ENCODE peak calls at places on chromosomes 11 and 22, in six cellular contexts. A, Z, X, K, M and U are unnamed samples. For H3K36me3, the result is how much of the 10 kb centered on the place peaks cover.

GRCh38 chr11:134542401-134543143 is 130.5 kb upstream of the B3GAT1 start:
- DNase-seq in A (peak), Z (no peak), X (no peak), K (no peak), M (peak), U (no peak)

GRCh38 chr11:94139421-94139820 is 10.8 kb downstream of the PANX1 start:
- DNase-seq in A (no peak), Z (no peak), X (no peak), K (no peak), M (peak), U (peak)

GRCh38 chr11:121929581-121929980 is 186.4 kb downstream of the BLID start:
- DNase-seq in A (peak), Z (peak), X (no peak), K (no peak), M (peak), U (peak)

GRCh38 chr11:2318707-2319106 is 16.9 kb downstream of the TSPAN32 start:
- DNase-seq in A (no peak), Z (no peak), X (no peak), K (no peak), M (no peak), U (no peak)

GRCh38 chr11:93921695-93922468 is 71.5 kb upstream of the VSTM5 start:
- DNase-seq in A (peak), Z (no peak), X (no peak), K (peak), M (peak), U (peak)

GRCh38 chr11:4065601-4066377 is 28.8 kb upstream of the RRM1 start:
- DNase-seq in A (peak), Z (no peak), X (no peak), K (no peak), M (peak), U (no peak)

GRCh38 chr11:111942826-111943225 is 5.7 kb downstream of the DIXDC1 start:
- DNase-seq in A (no peak), Z (no peak), X (no peak), K (no peak), M (no peak), U (no peak)

GRCh38 chr11:33448461-33449130 is 191.4 kb downstream of the HIPK3 start:
- DNase-seq in A (no peak), Z (no peak), X (no peak), K (no peak), M (no peak), U (no peak)

GRCh38 chr11:5922749-5923426 is 19.2 kb upstream of the OR56A3 start:
- DNase-seq in A (no peak), Z (no peak), X (no peak), K (no peak), M (no peak), U (no peak)

GRCh38 chr22:21020802-21021429 is 6.0 kb downstream of the P2RX6 start:
- DNase-seq in A (no peak), Z (no peak), X (peak), K (no peak), M (peak), U (peak)

GRCh38 chr11:79160786-79161403 is 279.9 kb downstream of the TENM4 start:
- DNase-seq in A (no peak), Z (no peak), X (no peak), K (no peak), M (peak), U (no peak)

GRCh38 chr22:49701380-49702067 is 126.1 kb downstream of the BRD1 start:
- DNase-seq in A (no peak), Z (no peak), X (no peak), K (no peak), M (peak), U (peak)

GRCh38 chr11:123753110-123753509 is 1.2 kb downstream of the OR6X1 start:
- DNase-seq in A (no peak), Z (no peak), X (no peak), K (no peak), M (no peak), U (no peak)

GRCh38 chr11:460331-461199 is 10.5 kb downstream of the PTDSS2 start:
- DNase-seq in A (peak), Z (peak), X (peak), K (no peak), M (no peak), U (no peak)

GRCh38 chr22:43726296-43726695 is 85.8 kb downstream of the EFCAB6 start:
- DNase-seq in A (no peak), Z (no peak), X (no peak), K (no peak), M (no peak), U (no peak)

GRCh38 chr11:7020183-7020917 is at the start of the genes NLRP14 and ZNF214:
- DNase-seq in A (peak), Z (peak), X (peak), K (peak), M (peak), U (peak)

GRCh38 chr22:31637375-31637937 is 24.6 kb downstream of the PISD start:
- DNase-seq in A (no peak), Z (peak), X (no peak), K (no peak), M (peak), U (peak)
- H3K4me3 ChIP-seq in A (no peak), Z (peak), X (peak), K (no peak), M (no peak), U (no peak)

DNA sequence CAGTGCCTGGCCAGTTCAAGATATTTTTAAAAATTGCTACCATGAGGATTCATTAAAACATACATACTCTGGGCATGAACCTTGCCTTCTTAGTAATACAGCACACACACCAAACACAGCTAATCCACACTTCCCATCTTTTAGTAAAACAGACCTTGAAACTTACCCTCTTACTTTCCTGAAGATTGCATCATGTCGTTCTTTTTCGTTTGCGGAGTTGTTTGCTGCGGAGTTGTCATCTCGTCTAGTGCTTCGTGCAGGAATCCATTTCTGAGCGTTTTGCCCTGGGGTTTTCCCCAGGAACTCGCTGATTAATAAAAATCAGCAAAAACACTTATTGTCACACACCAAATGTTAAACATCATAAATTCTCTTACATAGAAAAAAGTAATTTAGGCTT is 3.0 kb downstream of the EIF4G2 start:
- DNase-seq in A (no peak), Z (no peak), X (no peak), K (no peak), M (no peak), U (no peak)
- H3K36me3 ChIP-seq in A (half or more), Z (half or more), X (under half), K (half or more), M (half or more), U (half or more)

GRCh38 chr22:36463783-36464184 is 17.7 kb downstream of the TXN2 start:
- DNase-seq in A (peak), Z (peak), X (no peak), K (no peak), M (peak), U (peak)

GRCh38 chr22:36467042-36467810 is 14.2 kb downstream of the TXN2 start:
- DNase-seq in A (peak), Z (peak), X (no peak), K (peak), M (no peak), U (no peak)

GRCh38 chr22:36466258-36466657 is 15.2 kb downstream of the TXN2 start:
- DNase-seq in A (no peak), Z (no peak), X (no peak), K (no peak), M (no peak), U (no peak)

GRCh38 chr22:36464715-36465231 is 16.7 kb downstream of the TXN2 start:
- DNase-seq in A (no peak), Z (no peak), X (peak), K (no peak), M (no peak), U (no peak)

DNA sequence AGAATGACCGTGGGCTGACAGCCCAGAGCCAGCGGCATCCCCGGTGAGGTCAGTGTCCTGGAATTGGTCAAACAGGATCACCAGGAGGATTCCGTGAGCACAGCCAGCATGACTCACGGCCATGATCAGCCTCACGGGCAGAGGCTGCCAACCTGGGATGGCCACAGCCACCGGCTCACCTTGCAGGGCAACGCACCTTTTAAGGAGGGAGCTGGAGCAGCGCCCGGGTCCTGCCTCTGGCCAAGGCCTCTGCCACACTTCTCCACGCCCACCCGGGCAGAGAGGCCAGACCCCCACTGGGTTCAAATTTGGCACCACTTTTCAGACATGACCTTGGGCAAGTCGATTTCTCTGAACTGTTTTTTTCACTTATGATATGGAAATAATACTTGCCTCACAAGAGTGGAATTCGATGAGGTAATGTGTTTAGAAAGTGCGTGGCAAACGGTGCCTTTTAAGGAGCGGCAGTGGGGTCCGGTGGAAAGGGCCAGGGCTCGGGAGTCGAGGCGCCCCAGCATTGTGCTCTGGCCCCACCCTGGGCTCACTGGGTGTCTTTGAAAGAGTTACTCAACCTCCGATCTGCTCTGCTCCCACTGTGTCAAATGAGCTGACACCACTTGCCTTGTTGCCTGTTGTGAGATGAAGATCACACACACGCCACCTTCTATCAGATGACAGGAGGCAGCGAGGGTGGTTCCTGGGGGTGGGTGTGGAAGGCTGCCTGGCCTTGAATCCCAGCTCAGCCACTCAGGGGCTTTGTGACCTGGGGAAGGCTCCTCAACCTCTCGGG is 16.0 kb downstream of the TXN2 start:
- DNase-seq in A (peak), Z (peak), X (peak), K (peak), M (no peak), U (peak)
- H3K4me3 ChIP-seq in A (no peak), Z (no peak), X (no peak), K (no peak), M (no peak), U (no peak)

GRCh38 chr22:41343717-41344116 is 38.0 kb upstream of the TEF start:
- DNase-seq in A (no peak), Z (no peak), X (no peak), K (no peak), M (no peak), U (no peak)
- H3K36me3 ChIP-seq in A (half or more), Z (half or more), X (under half), K (half or more), M (under half), U (under half)

DNA sequence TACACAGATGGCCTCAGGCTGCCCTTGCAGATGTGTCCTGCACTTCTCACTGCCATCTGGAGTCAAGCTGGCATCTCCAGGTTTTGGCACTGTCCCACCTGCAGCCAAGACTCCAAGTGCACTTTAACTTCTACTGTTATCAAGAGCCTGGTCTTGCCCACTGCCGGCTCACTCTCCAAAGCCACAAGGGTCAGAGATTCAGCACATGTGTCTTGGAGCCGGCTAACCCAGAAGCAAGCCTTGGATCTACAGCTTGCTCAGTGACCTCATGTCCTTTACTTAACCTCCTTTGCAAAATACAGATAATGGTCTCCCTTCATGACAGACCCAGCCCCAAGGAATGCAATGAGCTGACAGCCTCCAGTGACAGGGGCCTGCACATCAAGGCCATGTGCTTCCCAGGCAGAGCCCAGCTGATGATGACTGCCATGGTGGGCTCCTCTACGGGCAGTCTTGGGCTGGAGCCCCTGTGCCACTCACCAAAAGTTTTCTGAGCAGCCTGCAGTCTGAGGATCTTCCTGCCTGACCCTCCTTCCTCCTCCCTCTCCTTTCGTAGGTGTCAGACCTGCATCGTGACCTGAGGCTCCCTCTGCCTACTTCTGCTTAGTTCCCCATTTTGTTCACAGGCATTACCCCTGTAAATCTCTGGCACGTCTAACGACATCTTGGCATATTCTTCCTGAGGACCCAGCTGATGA is 9.0 kb downstream of the TP53AIP1 start:
- DNase-seq in A (no peak), Z (no peak), X (no peak), K (no peak), M (no peak), U (no peak)
- H3K4me3 ChIP-seq in A (no peak), Z (no peak), X (no peak), K (no peak), M (no peak), U (no peak)

GRCh38 chr11:67398661-67399563 is 2.7 kb downstream of the PPP1CA start:
- DNase-seq in A (no peak), Z (no peak), X (no peak), K (no peak), M (no peak), U (no peak)
- H3K36me3 ChIP-seq in A (under half), Z (under half), X (under half), K (half or more), M (under half), U (under half)